ENCODE peak calls at places on chromosomes 4 and X, in six cellular contexts. C, V, S, R, A and P are unnamed samples. For H3K36me3, the result is how much of the 10 kb centered on the place peaks cover.

GRCh38 chr4:94728056-94728766 is 29.5 kb upstream of the BMPR1B start:
- DNase-seq in C (no peak), V (no peak), S (no peak), R (no peak), A (no peak), P (no peak)

GRCh38 chr4:138007572-138007971 is 234.6 kb downstream of the SLC7A11 start:
- DNase-seq in C (no peak), V (no peak), S (no peak), R (peak), A (no peak), P (no peak)

GRCh38 chrX:129496625-129497024 is 26.7 kb downstream of the SMARCA1 start:
- DNase-seq in C (no peak), V (no peak), S (no peak), R (no peak), A (no peak), P (no peak)

GRCh38 chr4:101259876-101260275 is 87.5 kb downstream of the PPP3CA start:
- DNase-seq in C (no peak), V (no peak), S (no peak), R (no peak), A (no peak), P (no peak)

GRCh38 chr4:77201343-77201742 is 44.3 kb downstream of the CCNG2 start:
- DNase-seq in C (no peak), V (no peak), S (no peak), R (no peak), A (no peak), P (no peak)

GRCh38 chr4:76090241-76090691 is 15.8 kb downstream of the ART3 start:
- DNase-seq in C (no peak), V (no peak), S (no peak), R (peak), A (no peak), P (no peak)

GRCh38 chrX:132063862-132064261 is 40.8 kb downstream of the STK26 start:
- DNase-seq in C (no peak), V (no peak), S (no peak), R (no peak), A (no peak), P (no peak)

GRCh38 chr4:77734928-77735327 is 84.2 kb downstream of the CNOT6L start:
- DNase-seq in C (no peak), V (no peak), S (no peak), R (peak), A (no peak), P (no peak)

GRCh38 chrX:139932077-139932900 is 564 bp downstream of the ATP11C start:
- DNase-seq in C (peak), V (peak), S (peak), R (peak), A (peak), P (peak)

GRCh38 chrX:128676651-128677050 is 624.4 kb upstream of the ACTRT1 start:
- DNase-seq in C (no peak), V (no peak), S (no peak), R (no peak), A (no peak), P (no peak)

GRCh38 chr4:150582101-150582565 is at the start of gene MAB21L2:
- DNase-seq in C (no peak), V (no peak), S (no peak), R (no peak), A (no peak), P (peak)

GRCh38 chr4:140116442-140117104 is 37.4 kb downstream of the MAML3 start:
- DNase-seq in C (no peak), V (no peak), S (no peak), R (no peak), A (no peak), P (no peak)

GRCh38 chrX:68894513-68895338 is 65.9 kb downstream of the EFNB1 start:
- DNase-seq in C (peak), V (peak), S (peak), R (peak), A (peak), P (peak)

GRCh38 chrX:45232139-45232538 is 31.5 kb upstream of the DIPK2B start:
- DNase-seq in C (no peak), V (no peak), S (no peak), R (no peak), A (no peak), P (no peak)

GRCh38 chr4:176584031-176584430 is 208.7 kb downstream of the VEGFC start:
- DNase-seq in C (no peak), V (no peak), S (no peak), R (no peak), A (no peak), P (no peak)

GRCh38 chr4:6730603-6731300 is 14.8 kb downstream of the BLOC1S4 start:
- DNase-seq in C (no peak), V (no peak), S (no peak), R (no peak), A (no peak), P (no peak)

GRCh38 chr4:104500452-104500851 is 5.8 kb upstream of the CXXC4 start:
- DNase-seq in C (no peak), V (peak), S (peak), R (no peak), A (no peak), P (no peak)

GRCh38 chrX:72009731-72010130 is 99.1 kb downstream of the NHSL2 start:
- DNase-seq in C (no peak), V (no peak), S (no peak), R (no peak), A (no peak), P (no peak)

GRCh38 chr4:143188325-143189088 is 3.8 kb downstream of the USP38 start:
- DNase-seq in C (no peak), V (no peak), S (no peak), R (no peak), A (no peak), P (no peak)
- H3K36me3 ChIP-seq in C (under half), V (under half), S (under half), R (under half), A (under half), P (under half)

GRCh38 chr4:2798399-2799301 is 5.8 kb downstream of the SH3BP2 start:
- DNase-seq in C (peak), V (peak), S (peak), R (peak), A (peak), P (no peak)

GRCh38 chr4:2799444-2799911 is 6.6 kb downstream of the SH3BP2 start:
- DNase-seq in C (peak), V (no peak), S (peak), R (no peak), A (peak), P (no peak)

GRCh38 chr4:2799971-2800690 is 7.2 kb downstream of the SH3BP2 start:
- DNase-seq in C (peak), V (peak), S (peak), R (no peak), A (no peak), P (no peak)

GRCh38 chr4:2802618-2803531 is 10.0 kb downstream of the SH3BP2 start:
- DNase-seq in C (peak), V (no peak), S (peak), R (no peak), A (no peak), P (no peak)

DNA sequence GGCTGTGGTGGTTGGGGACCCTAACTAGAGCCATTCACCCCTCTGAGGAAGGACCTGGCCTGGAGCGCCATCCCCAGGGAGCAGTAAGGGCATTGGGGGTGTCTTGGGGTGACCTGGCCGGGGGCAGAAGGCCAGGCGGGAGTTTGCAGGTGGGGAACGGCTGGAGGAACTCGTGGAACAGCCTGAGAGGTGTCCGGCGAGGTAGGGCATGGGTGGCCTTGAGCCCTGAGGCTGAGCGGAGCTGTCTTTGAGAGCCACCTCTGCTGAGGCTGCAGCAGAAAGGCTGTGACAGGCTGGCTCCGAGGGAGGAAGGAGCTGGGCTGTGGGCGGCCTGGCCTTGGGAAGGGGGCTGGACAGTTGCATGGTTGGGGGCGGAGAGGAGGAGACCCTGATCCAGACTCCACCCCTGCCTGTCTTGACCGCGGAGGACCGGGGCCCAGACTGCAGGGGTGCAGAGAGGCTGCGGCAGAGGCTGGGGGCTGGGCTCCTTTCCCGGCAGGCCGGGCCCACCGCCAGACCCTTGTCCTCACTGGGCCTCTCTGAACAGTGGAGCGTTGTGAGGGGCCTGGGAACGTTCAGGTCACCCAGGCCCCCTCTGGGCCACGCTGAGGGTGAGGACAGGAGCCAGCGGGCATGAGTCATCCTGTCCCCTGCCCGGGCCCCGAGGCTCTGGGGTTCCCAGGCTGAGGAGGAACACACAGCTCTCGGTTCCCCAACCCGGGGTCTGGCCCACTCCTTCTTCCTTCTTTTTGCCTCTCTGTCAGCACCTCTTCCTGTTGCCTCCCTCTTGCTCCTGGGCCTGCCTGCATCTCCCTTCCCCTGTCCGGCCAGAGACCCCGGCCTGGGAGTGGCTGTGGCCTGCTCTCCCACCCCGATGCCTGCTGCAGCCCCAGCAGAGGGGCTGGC is 8.1 kb downstream of the SH3BP2 start:
- DNase-seq in C (peak), V (peak), S (peak), R (peak), A (peak), P (peak)
- H3K4me3 ChIP-seq in C (no peak), V (no peak), S (no peak), R (no peak), A (peak), P (no peak)

GRCh38 chr4:2512396-2513135 is 23.9 kb upstream of the FAM193A start:
- DNase-seq in C (no peak), V (no peak), S (no peak), R (no peak), A (no peak), P (no peak)
- H3K36me3 ChIP-seq in C (half or more), V (half or more), S (under half), R (under half), A (under half), P (under half)

GRCh38 chr4:78936989-78937388 is 2.2 kb downstream of the PAQR3 start:
- DNase-seq in C (no peak), V (no peak), S (no peak), R (no peak), A (no peak), P (no peak)
- H3K4me3 ChIP-seq in C (no peak), V (no peak), S (no peak), R (no peak), A (no peak), P (no peak)

DNA sequence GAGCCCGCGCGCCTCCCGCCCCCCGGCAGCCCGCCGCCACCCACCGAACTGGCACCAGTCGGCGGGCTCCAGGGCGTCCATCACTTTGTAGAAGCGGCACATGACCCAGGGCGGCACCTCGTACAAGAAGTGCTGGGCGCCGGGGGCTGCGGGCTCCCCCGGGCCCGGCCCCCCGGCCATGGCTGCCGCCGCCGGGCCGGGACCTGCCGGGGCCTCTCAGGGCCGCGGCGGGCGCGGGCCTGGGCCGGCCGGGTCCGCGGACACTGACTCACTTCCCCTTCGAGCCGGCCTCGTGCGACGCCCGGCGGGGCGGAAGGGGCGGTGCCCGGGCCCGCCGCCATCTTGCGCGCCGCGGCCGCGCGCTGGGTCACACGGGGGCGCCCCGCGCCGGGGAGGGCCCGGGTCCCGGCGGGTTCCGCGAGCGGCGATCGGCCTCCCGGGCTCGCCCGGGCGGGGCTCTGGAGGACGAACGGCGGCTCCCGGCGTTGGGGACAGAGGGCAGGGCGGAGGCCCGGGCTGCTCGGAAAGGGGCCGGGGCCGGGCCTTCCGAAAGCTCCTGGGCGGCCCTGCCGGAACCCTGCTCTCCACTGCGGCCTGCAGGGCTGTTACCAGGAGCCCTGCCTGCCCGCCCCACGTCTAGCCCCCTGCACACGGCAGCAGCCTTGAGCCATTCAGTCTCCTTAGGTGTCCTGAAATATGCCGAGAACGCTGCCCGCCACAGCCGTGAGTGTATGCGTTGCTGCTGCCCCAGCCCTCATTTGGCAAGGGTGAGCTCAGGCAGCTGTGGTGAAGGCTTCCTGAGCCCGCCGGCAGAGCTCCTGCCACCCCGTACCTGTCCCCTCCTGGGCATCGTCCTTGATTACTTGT is at the start of gene IRAK1:
- DNase-seq in C (peak), V (peak), S (peak), R (peak), A (peak), P (peak)
- H3K36me3 ChIP-seq in C (under half), V (under half), S (under half), R (under half), A (under half), P (under half)

GRCh38 chr4:10606483-10607155 is 77.9 kb downstream of the CLNK start:
- DNase-seq in C (no peak), V (no peak), S (no peak), R (no peak), A (no peak), P (no peak)
- H3K4me3 ChIP-seq in C (no peak), V (no peak), S (no peak), R (no peak), A (no peak), P (no peak)

DNA sequence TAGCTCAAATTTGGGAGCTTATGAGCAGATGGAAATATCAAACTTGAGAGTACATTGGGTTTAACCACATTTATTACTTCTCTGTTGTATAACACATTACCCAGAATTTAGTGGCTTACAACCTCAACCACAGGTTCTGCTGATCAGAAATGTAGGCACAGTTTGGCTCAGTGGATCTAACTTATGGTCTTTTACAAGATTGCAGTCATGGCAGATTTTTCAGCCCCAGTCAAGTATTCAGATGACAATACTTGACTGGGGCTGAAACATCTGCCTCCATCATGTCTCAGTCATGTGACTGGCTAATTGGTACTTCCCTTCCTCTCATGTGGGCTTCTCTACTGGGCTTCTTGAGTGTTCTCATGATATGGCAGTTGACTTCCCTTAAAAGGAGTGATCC is 44.0 kb upstream of the ADAD1 start:
- DNase-seq in C (no peak), V (no peak), S (no peak), R (no peak), A (no peak), P (no peak)
- H3K36me3 ChIP-seq in C (half or more), V (under half), S (under half), R (half or more), A (under half), P (under half)

GRCh38 chrX:40143987-40144386 is 46.2 kb upstream of the BCOR start:
- DNase-seq in C (no peak), V (no peak), S (no peak), R (no peak), A (no peak), P (no peak)

GRCh38 chrX:40143001-40143400 is 45.2 kb upstream of the BCOR start:
- DNase-seq in C (no peak), V (no peak), S (no peak), R (no peak), A (no peak), P (no peak)

GRCh38 chrX:40145670-40146470 is 48.1 kb upstream of the BCOR start:
- DNase-seq in C (no peak), V (no peak), S (peak), R (no peak), A (no peak), P (no peak)

GRCh38 chrX:40145001-40145631 is 47.4 kb upstream of the BCOR start:
- DNase-seq in C (peak), V (peak), S (peak), R (no peak), A (peak), P (peak)

DNA sequence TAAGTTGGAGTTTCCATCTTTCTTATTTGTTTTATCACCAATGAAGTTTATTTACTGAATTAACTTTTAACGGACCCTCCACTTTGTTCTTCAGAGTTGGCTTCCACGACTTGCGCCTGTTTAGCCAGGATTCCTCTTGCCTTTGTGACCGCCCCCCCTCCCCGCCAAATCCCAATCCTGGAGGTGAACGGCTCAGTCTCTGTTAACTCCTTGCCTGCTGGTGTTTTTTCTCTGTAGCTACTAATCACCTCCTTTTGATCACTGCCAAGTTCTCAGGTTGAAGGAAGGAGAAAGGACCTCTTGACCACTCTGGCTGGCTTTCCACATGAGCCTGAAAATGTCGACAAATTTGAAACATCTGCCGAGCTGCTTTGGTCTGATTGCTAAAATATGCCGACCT is 46.8 kb upstream of the BCOR start:
- DNase-seq in C (no peak), V (no peak), S (no peak), R (no peak), A (no peak), P (no peak)
- H3K4me3 ChIP-seq in C (no peak), V (no peak), S (no peak), R (peak), A (peak), P (no peak)

GRCh38 chr4:1332686-1333085 is 14.3 kb upstream of the UVSSA start:
- DNase-seq in C (peak), V (no peak), S (no peak), R (no peak), A (no peak), P (no peak)

GRCh38 chr4:1336079-1336478 is 10.9 kb upstream of the UVSSA start:
- DNase-seq in C (no peak), V (no peak), S (no peak), R (peak), A (no peak), P (no peak)

GRCh38 chr4:1333256-1333655 is 13.8 kb upstream of the UVSSA start:
- DNase-seq in C (peak), V (no peak), S (no peak), R (no peak), A (no peak), P (no peak)

GRCh38 chr4:1331591-1332353 is 15.2 kb upstream of the UVSSA start:
- DNase-seq in C (peak), V (peak), S (no peak), R (no peak), A (no peak), P (peak)

DNA sequence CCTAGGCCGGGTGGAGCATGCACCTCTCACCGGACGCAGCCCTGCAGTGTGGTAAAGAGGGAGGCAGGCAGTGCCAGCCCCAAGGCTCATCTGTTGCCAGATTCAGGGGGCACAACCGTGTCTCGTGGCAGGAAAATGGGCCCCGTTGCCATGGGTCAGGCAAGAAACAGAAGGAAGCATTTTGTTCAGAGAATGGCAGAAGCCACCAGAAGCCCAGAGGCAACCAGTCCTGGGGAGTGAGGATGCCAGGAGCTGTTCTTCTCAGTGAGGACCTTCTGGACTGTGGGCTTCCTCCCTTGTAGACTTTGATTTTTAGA is 12.5 kb upstream of the UVSSA start:
- DNase-seq in C (peak), V (no peak), S (no peak), R (no peak), A (no peak), P (no peak)
- H3K36me3 ChIP-seq in C (half or more), V (under half), S (under half), R (under half), A (under half), P (under half)